ENCODE peak calls at places on chromosomes 16 and 17, in four cellular contexts. J is iPS DF 6.9; H is CD8-positive, alpha-beta memory T cell; A is neural progenitor cell. U is an unnamed sample.

GRCh38 chr16:50202926-50203624 is 50.0 kb downstream of the TENT4B start:
- DNase-seq in J (no peak), H (no peak), A (no peak), U (no peak)

GRCh38 chr17:61397086-61397842 is 2.4 kb upstream of the TBX2 start:
- DNase-seq in J (no peak), H (no peak), A (peak), U (no peak)

GRCh38 chr16:78443780-78444422 is 344.4 kb downstream of the WWOX start:
- DNase-seq in J (no peak), H (no peak), A (no peak), U (no peak)

GRCh38 chr16:51577621-51578303 is 426.7 kb upstream of the SALL1 start:
- DNase-seq in J (peak), H (no peak), A (peak), U (no peak)

GRCh38 chr17:81607431-81607830 is 29.5 kb downstream of the NPLOC4 start:
- DNase-seq in J (no peak), H (no peak), A (no peak), U (no peak)

GRCh38 chr17:79082311-79083190 is 7.9 kb downstream of the ENGASE start:
- DNase-seq in J (peak), H (peak), A (peak), U (peak)

GRCh38 chr17:44766409-44767038 is 7.7 kb downstream of the ADAM11 start:
- DNase-seq in J (no peak), H (no peak), A (no peak), U (no peak)

GRCh38 chr16:11016993-11017392 is 72.6 kb downstream of the CLEC16A start:
- DNase-seq in J (no peak), H (no peak), A (no peak), U (no peak)

GRCh38 chr17:72766761-72767356 is 325.6 kb downstream of the SLC39A11 start:
- DNase-seq in J (no peak), H (no peak), A (no peak), U (no peak)

GRCh38 chr17:20122236-20122879 is 113.2 kb downstream of the SPECC1 start:
- DNase-seq in J (no peak), H (no peak), A (no peak), U (no peak)

GRCh38 chr17:34151081-34151480 is 104.0 kb upstream of the CCL2 start:
- DNase-seq in J (no peak), H (no peak), A (no peak), U (no peak)

GRCh38 chr16:2531696-2532493 is 687 bp upstream of the CEMP1 start:
- DNase-seq in J (peak), H (peak), A (peak), U (peak)

GRCh38 chr17:75848523-75849303 is 4.5 kb upstream of the UNC13D start:
- DNase-seq in J (no peak), H (peak), A (peak), U (peak)

GRCh38 chr17:82267575-82268379 is 5.7 kb downstream of the CSNK1D start:
- DNase-seq in J (no peak), H (no peak), A (no peak), U (no peak)

GRCh38 chr16:23491490-23492391 is 18.6 kb downstream of the GGA2 start:
- DNase-seq in J (no peak), H (no peak), A (no peak), U (no peak)

GRCh38 chr16:3063617-3064389 is 1.6 kb upstream of the IL32 start:
- DNase-seq in J (no peak), H (no peak), A (no peak), U (no peak)

GRCh38 chr16:89371386-89371785 is 119.0 kb downstream of the ANKRD11 start:
- DNase-seq in J (no peak), H (no peak), A (no peak), U (no peak)

GRCh38 chr17:20896153-20896649 is 146.6 kb downstream of the USP22 start:
- DNase-seq in J (no peak), H (peak), A (no peak), U (no peak)

GRCh38 chr16:88482630-88483391 is 29.7 kb downstream of the ZFPM1 start:
- DNase-seq in J (no peak), H (no peak), A (peak), U (no peak)

GRCh38 chr16:3716831-3717234 is 491 bp downstream of the TRAP1 start:
- DNase-seq in J (no peak), H (no peak), A (peak), U (peak)

GRCh38 chr16:48511071-48511540 is 98.9 kb downstream of the N4BP1 start:
- DNase-seq in J (no peak), H (no peak), A (peak), U (no peak)

GRCh38 chr17:75504347-75505151 is 10.8 kb downstream of the CASKIN2 start:
- DNase-seq in J (no peak), H (peak), A (peak), U (peak)

GRCh38 chr16:10547708-10548107 is 32.7 kb downstream of the EMP2 start:
- DNase-seq in J (no peak), H (no peak), A (no peak), U (no peak)

DNA sequence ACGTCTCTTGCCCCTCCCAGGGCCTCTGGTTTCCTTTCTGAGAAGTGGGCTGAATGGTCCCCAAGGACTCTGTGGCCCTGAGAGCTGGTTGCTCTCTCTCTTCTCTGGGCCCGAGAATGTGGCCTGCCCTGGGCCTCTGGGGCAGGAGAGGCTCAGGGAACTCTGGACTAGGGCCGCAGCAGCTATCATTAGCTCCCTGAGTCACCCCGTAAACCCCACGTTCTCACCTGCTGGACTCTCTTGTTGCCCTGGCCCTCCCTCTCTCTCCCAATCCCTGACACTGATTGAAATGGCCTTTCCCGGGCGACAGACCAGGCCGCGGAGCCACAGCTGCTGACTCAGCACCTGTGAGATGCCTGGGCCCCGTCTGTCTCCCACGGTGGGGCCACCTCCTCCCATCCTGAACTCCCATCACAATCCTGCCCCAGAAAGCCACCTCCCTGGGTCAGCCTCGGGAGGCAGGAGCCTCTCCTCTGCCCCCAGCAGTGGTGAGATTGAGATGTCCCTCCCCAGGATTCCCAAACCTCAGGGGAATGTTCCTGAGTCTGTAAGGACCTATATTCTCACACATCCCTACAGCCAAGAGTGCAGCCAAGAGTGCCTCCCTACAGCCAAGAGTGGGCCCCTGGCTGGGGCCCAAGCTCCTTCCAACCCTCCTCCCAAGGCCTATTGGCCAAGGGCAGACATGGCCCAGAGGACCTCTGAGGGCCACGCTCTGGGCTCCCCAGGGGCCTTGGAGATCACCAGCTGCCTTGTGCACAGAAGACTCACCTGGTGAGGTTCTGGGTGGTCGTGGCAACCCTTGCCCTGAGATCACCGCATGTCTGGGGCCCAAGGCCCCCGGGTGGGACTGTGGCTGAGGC is 476 bp downstream of the TRPV3 start:
- DNase-seq in J (no peak), H (no peak), A (no peak), U (no peak)
- H3K27ac ChIP-seq in J (no peak), H (no peak), A (no peak), U (no peak)

DNA sequence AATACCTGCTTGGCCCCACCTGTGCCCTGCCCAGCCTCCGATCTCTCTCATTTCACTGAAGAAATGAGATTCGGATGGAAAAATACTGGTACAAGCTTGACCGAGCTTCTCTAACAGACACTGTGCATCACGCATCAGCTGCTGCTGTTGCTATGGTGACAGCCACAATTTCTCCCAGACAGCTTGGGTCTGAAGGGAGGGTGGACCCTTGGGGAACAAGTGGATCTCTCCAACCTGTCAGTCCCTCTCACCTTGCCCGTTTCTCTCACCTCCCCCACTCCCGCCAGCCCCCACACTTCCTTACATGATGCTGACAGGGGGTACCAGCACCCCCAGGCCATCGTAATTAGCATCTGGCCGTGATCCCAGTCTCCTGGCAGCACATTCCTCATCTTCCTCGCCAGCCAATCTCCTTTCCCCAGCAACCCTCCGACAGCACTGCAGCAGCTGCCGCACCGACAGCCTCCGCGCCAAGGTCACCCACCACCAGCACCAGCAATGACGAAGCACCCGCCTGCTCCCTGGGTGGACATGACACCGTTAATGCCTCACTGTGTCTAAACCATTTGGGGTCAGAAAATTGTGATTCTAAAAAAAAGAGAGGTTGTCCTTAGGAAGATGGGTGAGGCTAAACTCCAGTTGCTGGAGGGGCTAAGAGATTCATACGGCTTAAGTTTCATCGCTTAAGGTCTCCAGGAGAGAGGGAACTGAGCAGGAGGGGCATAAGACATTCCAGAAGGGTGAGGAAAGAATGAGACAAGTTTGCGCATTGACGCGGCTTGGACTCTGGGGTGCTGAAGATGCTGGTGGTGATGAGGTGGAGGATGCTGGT is 58.6 kb upstream of the TNRC6A start:
- DNase-seq in J (no peak), H (no peak), A (peak), U (no peak)
- H3K4me3 ChIP-seq in J (no peak), H (no peak), A (no peak), U (no peak)

GRCh38 chr17:57859601-57860413 is 10.0 kb upstream of the MRPS23 start:
- DNase-seq in J (no peak), H (no peak), A (no peak), U (no peak)
- H3K27ac ChIP-seq in J (no peak), H (no peak), A (no peak), U (no peak)

GRCh38 chr17:8835631-8836364 is 31.7 kb downstream of the PIK3R6 start:
- DNase-seq in J (no peak), H (no peak), A (no peak), U (no peak)

GRCh38 chr17:8837438-8838075 is 29.9 kb downstream of the PIK3R6 start:
- DNase-seq in J (no peak), H (no peak), A (no peak), U (no peak)

GRCh38 chr17:8832711-8833352 is 33.7 kb upstream of the MFSD6L start:
- DNase-seq in J (peak), H (no peak), A (peak), U (peak)

GRCh38 chr17:8836821-8837426 is 30.6 kb downstream of the PIK3R6 start:
- DNase-seq in J (no peak), H (no peak), A (no peak), U (no peak)

GRCh38 chr17:8835106-8835505 is 32.4 kb downstream of the PIK3R6 start:
- DNase-seq in J (no peak), H (no peak), A (no peak), U (no peak)
- H3K4me3 ChIP-seq in J (no peak), H (no peak), A (no peak), U (no peak)

GRCh38 chr16:71727545-71728324 is 3.2 kb upstream of the PHLPP2 start:
- DNase-seq in J (no peak), H (no peak), A (no peak), U (no peak)
- H3K27ac ChIP-seq in J (no peak), H (no peak), A (no peak), U (no peak)

DNA sequence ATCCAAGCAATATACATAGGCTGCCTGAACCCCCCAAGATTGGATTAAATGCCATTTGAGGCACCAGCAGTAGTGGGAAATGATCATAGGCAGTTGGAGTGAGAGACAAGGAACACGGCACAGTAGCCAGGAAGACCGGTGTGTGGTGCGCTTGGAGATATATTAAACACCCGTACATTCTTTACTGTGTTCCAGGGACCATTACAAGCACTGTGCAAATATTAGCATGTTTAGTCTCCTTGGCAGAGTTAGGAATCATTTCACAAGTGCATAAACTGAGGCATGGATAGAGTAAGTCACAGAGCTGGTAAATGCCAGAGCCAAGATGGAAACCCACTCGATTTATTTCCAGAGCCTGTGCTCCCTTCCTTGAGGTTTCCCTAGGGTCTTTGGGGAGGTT is 31.1 kb upstream of the TNRC6A start:
- DNase-seq in J (no peak), H (no peak), A (no peak), U (no peak)
- H3K4me3 ChIP-seq in J (no peak), H (no peak), A (no peak), U (no peak)

GRCh38 chr16:12588510-12588909 is 215.2 kb downstream of the CPPED1 start:
- DNase-seq in J (no peak), H (no peak), A (no peak), U (no peak)
- H3K27ac ChIP-seq in J (no peak), H (no peak), A (no peak), U (no peak)

DNA sequence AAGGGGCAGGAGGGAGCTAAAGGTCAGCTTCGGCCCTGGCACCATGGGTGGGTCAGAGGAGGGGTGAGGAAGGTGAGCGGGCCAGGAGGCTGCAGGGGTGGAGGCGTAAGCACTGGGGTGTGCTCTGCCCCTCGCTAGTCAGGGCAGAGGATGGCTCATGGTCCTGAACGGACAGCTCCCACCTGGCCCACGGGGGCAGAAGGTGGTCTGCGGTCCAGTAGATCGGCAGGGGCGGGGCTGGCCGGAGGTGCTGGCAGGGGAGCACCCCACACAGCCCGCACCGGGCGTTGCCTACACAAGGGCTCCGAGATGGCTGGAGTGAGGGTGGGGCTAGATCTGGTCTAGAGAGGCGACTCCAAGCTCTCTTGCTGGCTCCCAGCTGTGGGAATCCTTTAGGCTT is 8.2 kb downstream of the NPTX1 start:
- DNase-seq in J (no peak), H (no peak), A (peak), U (no peak)
- H3K4me3 ChIP-seq in J (no peak), H (no peak), A (no peak), U (no peak)

DNA sequence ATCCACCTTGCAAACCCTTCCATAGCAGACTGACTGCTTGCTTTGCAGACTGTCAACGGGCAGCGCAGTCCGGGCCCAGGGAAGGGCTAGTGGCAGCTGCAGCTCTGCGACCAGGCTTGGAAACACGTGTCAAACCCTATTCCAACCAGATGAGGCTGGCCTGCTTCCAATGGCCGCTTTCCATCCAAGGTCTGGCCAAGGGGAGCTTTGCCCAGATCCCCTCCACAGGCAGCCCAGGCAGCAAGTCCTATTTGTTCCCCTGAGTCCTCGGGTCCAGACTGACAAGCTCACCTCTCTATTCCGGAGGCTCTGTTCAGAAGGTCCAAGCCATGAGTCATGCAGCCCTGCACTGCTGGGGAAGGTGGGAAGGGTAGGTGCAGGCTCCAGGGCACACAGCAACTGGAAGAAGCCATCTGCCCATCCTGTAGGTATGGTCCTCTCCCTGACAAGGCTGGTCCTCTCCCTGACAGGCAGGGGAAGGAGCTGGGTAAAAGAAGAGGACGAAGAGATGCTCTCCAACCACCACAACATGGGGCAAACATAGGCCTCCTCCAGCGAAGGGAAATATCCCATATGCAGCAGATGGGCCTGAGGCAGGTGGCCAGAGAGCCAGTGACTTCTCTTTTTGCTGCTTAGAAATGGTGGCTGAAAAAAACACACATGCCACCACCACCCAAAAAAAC is 22.6 kb upstream of the AXIN2 start:
- DNase-seq in J (no peak), H (no peak), A (no peak), U (no peak)
- H3K27ac ChIP-seq in J (no peak), H (no peak), A (no peak), U (no peak)

DNA sequence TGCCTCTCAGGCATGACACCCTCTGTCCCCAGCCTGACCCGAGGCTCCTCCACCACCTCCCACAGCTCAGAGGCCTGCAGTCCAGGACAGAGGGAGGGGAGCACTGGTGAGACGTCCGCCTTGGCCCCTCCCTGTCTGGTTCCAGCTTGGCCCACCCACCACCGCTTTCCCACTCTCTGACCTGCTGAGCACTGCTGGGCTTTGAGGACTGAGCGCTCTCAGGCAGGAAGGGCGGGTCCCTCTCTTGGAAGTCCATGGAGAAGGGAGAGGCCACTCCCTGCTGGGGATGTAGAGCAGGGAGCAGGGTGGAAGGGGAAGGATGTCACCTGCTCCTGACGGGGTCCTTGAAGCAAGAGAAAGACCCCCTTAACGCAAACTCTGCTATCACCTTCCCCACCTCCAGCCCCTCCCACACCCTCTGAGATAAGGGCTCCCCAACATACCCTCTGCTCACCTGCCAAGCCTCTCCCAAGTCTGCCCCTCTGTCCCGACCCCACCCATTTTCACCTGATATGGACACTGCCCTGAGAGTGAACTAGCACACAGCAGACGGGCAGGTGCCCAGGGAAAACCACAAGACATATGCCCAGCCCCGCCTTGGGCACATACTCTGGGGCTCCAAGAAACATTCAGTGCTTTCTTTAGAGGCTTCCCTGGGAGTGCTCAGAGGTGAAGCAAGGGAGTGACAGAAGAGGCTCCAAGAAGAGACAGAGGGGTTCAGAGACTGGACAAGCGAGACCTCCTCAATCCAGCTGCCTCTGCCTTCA is 1.4 kb downstream of the OSBPL7 start:
- DNase-seq in J (no peak), H (no peak), A (no peak), U (no peak)
- H3K4me3 ChIP-seq in J (no peak), H (no peak), A (no peak), U (peak)

U was measured in CD4-positive, alpha-beta memory T cell.